ENCODE peak calls at places on chromosomes 4 and X, in ten cellular contexts. N is heart left ventricle, F is right lobe of liver, U is sigmoid colon, R is suprapubic skin, T is transverse colon, O is ovary, C is breast epithelium, Y is adrenal gland, A is testis. M is an unnamed sample. For H3K4me1, the result is how much of the 10 kb centered on the place peaks cover.

GRCh38 chr4:149522031-149522430 is 293.6 kb downstream of the IQCM start:
- DNase-seq in C (no peak), T (no peak), U (no peak), A (no peak), N (peak), R (no peak), Y (no peak), F (no peak), O (no peak), M (no peak)

GRCh38 chr4:113101669-113102068 is 52.2 kb downstream of the ANK2 start:
- DNase-seq in O (no peak), N (no peak), Y (no peak), R (no peak), U (no peak), F (no peak), A (no peak), T (no peak), C (no peak), M (no peak)

GRCh38 chrX:18410038-18410437 is 15.4 kb upstream of the CDKL5 start:
- DNase-seq in Y (peak), F (no peak), O (no peak), C (no peak), U (no peak), N (no peak), T (no peak), R (no peak), A (peak), M (no peak)

GRCh38 chr4:53595823-53596222 is 4.5 kb upstream of the LNX1 start:
- DNase-seq in A (no peak), R (no peak), C (no peak), U (no peak), O (no peak), Y (no peak), F (no peak), T (no peak), N (no peak), M (no peak)

GRCh38 chrX:362937-363620 is 23.6 kb downstream of the PPP2R3B start:
- DNase-seq in R (peak), T (no peak), C (no peak), N (peak), Y (no peak), A (no peak), O (no peak), F (no peak), U (no peak), M (no peak)

GRCh38 chr4:169443748-169444147 is 168.6 kb downstream of the NEK1 start:
- DNase-seq in N (no peak), F (no peak), U (no peak), Y (no peak), R (no peak), O (no peak), C (no peak), A (no peak), T (no peak), M (no peak)

GRCh38 chrX:71667328-71668247 is at the start of gene LOC101059915:
- DNase-seq in O (no peak), N (no peak), A (peak), C (no peak), R (no peak), F (no peak), Y (no peak), U (no peak), T (no peak), M (no peak)

GRCh38 chr4:176123710-176124407 is 58.2 kb downstream of the WDR17 start:
- DNase-seq in Y (no peak), N (peak), U (no peak), T (peak), C (no peak), A (peak), R (no peak), F (peak), O (no peak), M (no peak)

GRCh38 chr4:137896221-137896737 is 345.9 kb downstream of the SLC7A11 start:
- DNase-seq in F (no peak), R (no peak), T (no peak), A (no peak), Y (no peak), C (no peak), O (no peak), N (no peak), U (no peak), M (no peak)

GRCh38 chr4:6269400-6269650 is 325 bp upstream of the WFS1 start:
- DNase-seq in A (no peak), T (no peak), R (no peak), C (no peak), U (no peak), N (no peak), O (no peak), F (no peak), Y (no peak), M (no peak)

GRCh38 chr4:10077101-10077491 is 39.5 kb downstream of the WDR1 start:
- DNase-seq in Y (no peak), C (no peak), R (no peak), U (peak), O (no peak), A (peak), F (no peak), T (no peak), N (no peak), M (no peak)

GRCh38 chrX:48540015-48540350 is 469 bp downstream of the TBC1D25 start:
- DNase-seq in A (peak), F (no peak), U (no peak), O (no peak), T (peak), R (no peak), Y (no peak), N (no peak), C (peak), M (no peak)

GRCh38 chr4:120266602-120267001 is 200.0 kb upstream of the MAD2L1 start:
- DNase-seq in N (no peak), T (no peak), A (no peak), F (no peak), O (no peak), C (no peak), R (no peak), Y (no peak), U (no peak), M (no peak)

GRCh38 chr4:37989398-37990260 is 29.4 kb downstream of the PTTG2 start:
- DNase-seq in F (no peak), N (no peak), Y (no peak), A (no peak), U (no peak), C (no peak), O (no peak), T (no peak), R (no peak), M (no peak)

GRCh38 chr4:26342328-26343040 is 21.7 kb downstream of the RBPJ start:
- DNase-seq in F (no peak), Y (no peak), O (no peak), C (no peak), R (no peak), T (no peak), N (no peak), A (no peak), U (no peak), M (no peak)

GRCh38 chr4:152807294-152807829 is 27.6 kb downstream of the ARFIP1 start:
- DNase-seq in F (no peak), R (no peak), A (no peak), Y (no peak), T (no peak), O (no peak), U (no peak), C (no peak), N (no peak), M (no peak)

GRCh38 chrX:132094169-132094568 is 33.7 kb downstream of the FRMD7 start:
- DNase-seq in T (no peak), R (no peak), U (no peak), Y (no peak), F (no peak), N (no peak), A (no peak), O (no peak), C (no peak), M (no peak)

GRCh38 chr4:138577145-138577544 is 335.0 kb upstream of the SLC7A11 start:
- DNase-seq in C (no peak), O (no peak), F (no peak), A (no peak), N (no peak), Y (no peak), R (no peak), U (no peak), T (no peak), M (no peak)

GRCh38 chr4:88418411-88418810 is 38.5 kb upstream of the HERC5 start:
- DNase-seq in Y (no peak), A (no peak), T (no peak), N (no peak), F (no peak), C (no peak), R (no peak), O (no peak), U (no peak), M (no peak)

GRCh38 chrX:64338296-64338695 is 57.0 kb downstream of the MTMR8 start:
- DNase-seq in A (no peak), C (no peak), O (no peak), R (no peak), Y (no peak), T (no peak), F (no peak), N (no peak), U (no peak), M (no peak)

GRCh38 chr4:3225946-3226345 is 23.0 kb upstream of the MSANTD1 start:
- DNase-seq in N (no peak), R (no peak), C (no peak), O (no peak), T (no peak), U (peak), A (peak), F (peak), Y (peak), M (no peak)

GRCh38 chr4:83232087-83232486 is 52.5 kb downstream of the COQ2 start:
- DNase-seq in A (no peak), R (no peak), T (no peak), Y (no peak), O (no peak), F (no peak), U (no peak), C (no peak), N (no peak), M (no peak)

GRCh38 chr4:27003602-27004238 is 143.1 kb downstream of the STIM2 start:
- DNase-seq in A (no peak), Y (no peak), N (no peak), T (no peak), O (no peak), R (no peak), F (no peak), U (no peak), C (no peak), M (no peak)

GRCh38 chr4:833156-833555 is 7.2 kb upstream of the CPLX1 start:
- DNase-seq in R (no peak), N (no peak), F (no peak), Y (peak), A (no peak), C (no peak), O (no peak), U (no peak), T (no peak), M (no peak)

GRCh38 chrX:56462389-56462788 is 101.0 kb upstream of the UBQLN2 start:
- DNase-seq in F (no peak), A (no peak), C (no peak), Y (no peak), T (no peak), N (no peak), R (no peak), U (no peak), O (no peak), M (no peak)

GRCh38 chr4:94577136-94577535 is 125.4 kb downstream of the PDLIM5 start:
- DNase-seq in C (peak), O (peak), T (peak), A (peak), N (peak), Y (no peak), R (no peak), F (no peak), U (peak), M (no peak)

GRCh38 chrX:68914337-68914989 is 85.6 kb downstream of the EFNB1 start:
- DNase-seq in U (no peak), A (no peak), C (no peak), T (no peak), R (no peak), F (no peak), N (no peak), Y (no peak), O (no peak), M (no peak)

GRCh38 chr4:184028571-184028996 is 123.5 kb downstream of the STOX2 start:
- DNase-seq in T (no peak), A (no peak), F (no peak), N (no peak), C (no peak), O (no peak), U (no peak), R (no peak), Y (no peak), M (no peak)

GRCh38 chrX:121886557-121886956 is 839.1 kb downstream of the GLUD2 start:
- DNase-seq in U (no peak), O (no peak), A (no peak), R (no peak), F (no peak), T (no peak), N (no peak), C (no peak), Y (no peak), M (no peak)

GRCh38 chrX:54564942-54565341 is 34.9 kb downstream of the GNL3L start:
- DNase-seq in U (no peak), A (no peak), C (no peak), F (no peak), N (no peak), R (no peak), T (no peak), O (no peak), Y (no peak), M (no peak)

GRCh38 chr4:170721812-170722373 is 632.1 kb upstream of the AADAT start:
- DNase-seq in U (no peak), Y (no peak), C (no peak), T (no peak), A (no peak), N (no peak), O (no peak), F (no peak), R (no peak), M (no peak)

GRCh38 chr4:15396157-15396800 is 31.6 kb upstream of the C1QTNF7 start:
- DNase-seq in R (no peak), N (peak), U (no peak), F (no peak), T (peak), A (peak), O (no peak), Y (no peak), C (no peak), M (no peak)

GRCh38 chr4:38857354-38858096 is 908 bp upstream of the TLR6 start:
- DNase-seq in U (no peak), F (no peak), N (peak), T (peak), R (no peak), O (no peak), A (no peak), C (peak), Y (peak), M (peak)

DNA sequence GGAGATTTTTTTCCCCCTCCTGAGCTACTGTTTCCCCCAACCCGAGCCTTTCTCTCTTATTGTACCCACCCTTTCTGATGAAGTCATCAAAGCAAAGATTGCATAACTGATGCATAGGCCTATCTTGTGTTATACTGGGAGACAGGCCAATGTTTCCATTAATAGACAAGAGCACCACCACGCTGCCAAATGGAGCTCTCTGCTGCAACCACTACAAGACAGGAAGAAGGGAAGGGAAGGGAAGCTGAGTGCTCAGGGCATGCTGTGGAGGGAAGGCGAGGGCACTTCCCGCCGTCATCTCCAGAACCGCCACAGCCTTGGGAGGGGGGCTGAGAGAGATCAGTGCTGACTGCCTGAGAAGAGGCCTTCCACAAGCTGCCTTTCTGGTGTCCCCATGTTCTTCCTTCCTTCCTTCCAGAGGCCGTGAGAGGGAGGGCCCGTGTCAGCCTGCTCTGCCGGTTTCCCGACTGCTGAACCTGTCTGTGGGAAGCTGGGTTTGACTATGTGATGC is 75.0 kb downstream of the MGST2 start:
- DNase-seq in A (peak), Y (peak), C (peak), N (peak), O (peak), U (peak), R (no peak), F (peak), T (peak), M (peak)
- H3K4me1 ChIP-seq in A (under half), Y (under half), C (under half), N (under half), O (under half), U (under half), R (under half), F (under half), T (under half), M (under half)

GRCh38 chr4:81504685-81505598 is 33.2 kb upstream of the RASGEF1B start:
- DNase-seq in N (peak), C (peak), Y (peak), O (no peak), U (peak), F (peak), A (peak), R (peak), T (peak), M (peak)
- TF ChIP-seq POLR2A in N (no peak), C (no peak), Y (peak), O (no peak), U (no peak), F (peak), A (no peak), R (no peak), T (peak), M (peak)

DNA sequence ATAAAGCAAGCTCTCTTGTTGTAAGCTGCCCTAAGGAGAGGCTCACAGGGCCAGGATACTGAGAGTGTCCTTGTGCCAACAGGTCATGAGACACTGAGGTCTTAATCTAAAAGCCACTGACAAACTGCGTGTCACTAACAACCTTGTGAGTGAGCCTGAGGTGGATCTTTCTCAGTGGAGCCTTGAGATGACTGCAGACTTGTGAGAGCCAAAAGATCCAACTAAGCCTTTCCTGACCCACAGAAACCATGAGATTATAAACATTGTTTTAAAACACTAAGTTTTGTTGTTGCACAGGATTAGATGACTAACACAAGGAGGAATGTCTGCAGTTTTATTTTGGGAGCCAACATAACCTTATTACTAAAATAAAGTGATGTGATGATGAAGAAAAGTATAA is 170.5 kb downstream of the SLC39A8 start:
- DNase-seq in N (no peak), Y (no peak), U (no peak), F (no peak), C (no peak), A (no peak), O (no peak), R (no peak), T (no peak), M (no peak)
- H3K27ac ChIP-seq in N (no peak), Y (no peak), U (no peak), F (no peak), C (no peak), A (no peak), O (no peak), R (no peak), T (no peak), M (no peak)

GRCh38 chr4:156971168-156971601 is 414 bp downstream of the PDGFC start:
- DNase-seq in F (peak), Y (peak), C (no peak), T (peak), N (peak), O (peak), U (peak), A (peak), R (no peak), M (no peak)

GRCh38 chr4:156972370-156972980 is 876 bp upstream of the PDGFC start:
- DNase-seq in T (no peak), N (no peak), U (no peak), A (no peak), Y (peak), R (no peak), F (no peak), C (no peak), O (no peak), M (no peak)

GRCh38 chr4:156971623-156972369 is at the start of gene PDGFC:
- DNase-seq in C (peak), A (peak), O (peak), Y (peak), U (peak), T (peak), N (peak), F (peak), R (peak), M (no peak)

GRCh38 chr4:156976147-156976546 is 4.5 kb upstream of the PDGFC start:
- DNase-seq in R (no peak), O (no peak), F (no peak), A (no peak), T (no peak), Y (no peak), C (no peak), N (no peak), U (no peak), M (no peak)

GRCh38 chr4:156974264-156974663 is 2.7 kb upstream of the PDGFC start:
- DNase-seq in U (no peak), C (no peak), T (no peak), O (no peak), F (no peak), A (no peak), Y (no peak), R (no peak), N (no peak), M (no peak)
- H3K4me1 ChIP-seq in U (under half), C (under half), T (under half), O (under half), F (under half), A (under half), Y (under half), R (under half), N (under half), M (under half)

GRCh38 chr4:77075869-77076801 is at the start of gene CCNI:
- DNase-seq in T (peak), N (peak), Y (peak), O (peak), C (peak), A (peak), F (peak), R (peak), U (peak), M (peak)
- TF ChIP-seq POLR2A in T (peak), N (peak), Y (peak), O (peak), C (peak), A (peak), F (peak), R (peak), U (peak), M (no peak)

M was measured in esophagus squamous epithelium.